ENCODE peak calls at places on chromosomes 3 and 15, in eight cellular contexts. J is GM04504; S is GM06990; K is hypothalamus; I is fibroblast of pulmonary artery; Q is NCI-H774; F is activated CD8-positive, alpha-beta T cell treated with anti-CD3 and anti-CD28 coated beads for 36 hours; Y is stimulated activated CD4-positive, alpha-beta T cell treated with anti-CD3 and anti-CD28 coated beads, Interleukin-4, amount 100 ng/mL, for 1 hour. H is an unnamed sample.

GRCh38 chr3:117105650-117106049 is 396.1 kb downstream of the TUSC7 start:
- DNase-seq in I (peak), S (no peak), J (no peak), K (no peak), Y (no peak), Q (no peak), F (no peak), H (no peak)

GRCh38 chr3:159126261-159127020 is 324.6 kb downstream of the MFSD1 start:
- DNase-seq in Q (no peak), J (peak), I (peak), Y (no peak), K (no peak), S (no peak), F (no peak), H (no peak)

GRCh38 chr15:32701863-32702262 is 15.9 kb upstream of the GREM1 start:
- DNase-seq in Q (no peak), S (no peak), I (no peak), J (no peak), Y (no peak), F (no peak), K (no peak), H (no peak)

GRCh38 chr3:134085034-134085775 is 55.5 kb upstream of the SLCO2A1 start:
- DNase-seq in I (no peak), S (no peak), J (no peak), Y (no peak), K (no peak), F (no peak), Q (no peak), H (no peak)

GRCh38 chr3:107220538-107220937 is 156.7 kb upstream of the CCDC54 start:
- DNase-seq in I (peak), Q (no peak), S (no peak), J (no peak), Y (no peak), F (no peak), K (no peak), H (no peak)

GRCh38 chr3:104360038-104360437 is 1006.7 kb upstream of the ALCAM start:
- DNase-seq in F (no peak), J (peak), K (no peak), I (peak), S (no peak), Q (no peak), Y (no peak), H (no peak)

GRCh38 chr3:123730816-123731215 is 146.0 kb upstream of the HACD2 start:
- DNase-seq in I (no peak), S (no peak), F (no peak), Y (no peak), Q (no peak), J (no peak), K (no peak), H (no peak)

GRCh38 chr3:39103791-39104552 is 3.5 kb downstream of the GORASP1 start:
- DNase-seq in F (no peak), I (no peak), S (no peak), K (no peak), Y (no peak), Q (no peak), J (no peak), H (no peak)

GRCh38 chr15:101051291-101052030 is 132.3 kb downstream of the LRRK1 start:
- DNase-seq in I (no peak), J (no peak), K (no peak), Y (no peak), S (no peak), F (no peak), Q (no peak), H (no peak)

GRCh38 chr15:75706682-75706954 is 6.0 kb downstream of the CSPG4 start:
- DNase-seq in K (no peak), F (no peak), Q (no peak), S (no peak), Y (no peak), I (no peak), J (no peak), H (no peak)

GRCh38 chr3:186268616-186269448 is 93.2 kb downstream of the DGKG start:
- DNase-seq in F (no peak), Q (no peak), Y (no peak), J (no peak), S (no peak), I (peak), K (no peak), H (peak)

GRCh38 chr3:172213168-172213567 is 173.8 kb downstream of the FNDC3B start:
- DNase-seq in F (peak), S (no peak), I (peak), K (no peak), Y (no peak), J (no peak), Q (no peak), H (no peak)

GRCh38 chr3:57958642-57959406 is 49.4 kb upstream of the FLNB start:
- DNase-seq in J (no peak), Q (no peak), S (peak), K (no peak), I (peak), Y (no peak), F (no peak), H (no peak)

GRCh38 chr3:183293966-183294365 is 40.9 kb downstream of the B3GNT5 start:
- DNase-seq in F (no peak), J (no peak), Q (no peak), Y (no peak), S (no peak), I (no peak), K (no peak), H (no peak)

GRCh38 chr15:70569718-70570231 is 193.6 kb downstream of the UACA start:
- DNase-seq in S (no peak), F (peak), I (peak), J (no peak), Q (no peak), K (no peak), Y (no peak), H (no peak)

GRCh38 chr3:158672293-158673176 is at the start of gene LXN:
- DNase-seq in F (peak), S (peak), Q (no peak), I (peak), J (no peak), K (peak), Y (peak), H (peak)

GRCh38 chr3:100045696-100046095 is 68.6 kb downstream of the FILIP1L start:
- DNase-seq in I (peak), J (peak), Y (no peak), S (no peak), Q (no peak), K (no peak), F (no peak), H (peak)

GRCh38 chr3:196639517-196640500 is at the start of gene NRROS:
- DNase-seq in Q (peak), J (no peak), S (peak), K (peak), I (peak), Y (peak), F (peak), H (peak)

GRCh38 chr3:105365536-105366301 is 990 bp upstream of the ALCAM start:
- DNase-seq in Q (no peak), S (no peak), Y (no peak), F (no peak), K (peak), I (peak), J (peak), H (peak)

GRCh38 chr3:25904248-25904647 is 114.4 kb downstream of the OXSM start:
- DNase-seq in K (no peak), F (no peak), J (no peak), I (no peak), Q (no peak), S (no peak), Y (no peak), H (peak)

GRCh38 chr3:170653801-170654200 is 67.9 kb upstream of the SLC7A14 start:
- DNase-seq in S (no peak), J (no peak), I (no peak), F (no peak), K (no peak), Y (no peak), Q (no peak), H (no peak)

H was measured in mesendoderm.